ENCODE peak calls at places on chromosomes 13 and 19, in five cellular contexts. N is activated naive CD8-positive, alpha-beta T cell treated with anti-CD3 and anti-CD28 coated beads, Interleukin-2, amount 50 U/mL, for 24 hours; W is IMR-90; F is upper lobe of right lung; Y is endodermal cell. M is an unnamed sample.

GRCh38 chr19:43265664-43266025 is 3.7 kb downstream of the PSG9 start:
- DNase-seq in N (no peak), W (peak; percentile 11), F (no peak), Y (no peak), M (no peak)

GRCh38 chr13:68078457-68078856 is 848.3 kb upstream of the PCDH9 start:
- DNase-seq in N (no peak), W (no peak), F (no peak), Y (no peak), M (no peak)

GRCh38 chr13:44352202-44352601 is 21.4 kb upstream of the SERP2 start:
- DNase-seq in N (no peak), W (no peak), F (no peak), Y (no peak), M (no peak)

GRCh38 chr19:15159251-15159650 is 41.5 kb downstream of the NOTCH3 start:
- DNase-seq in N (no peak), W (peak; percentile 33), F (no peak), Y (no peak), M (no peak)

GRCh38 chr13:29428310-29428991 is 167.0 kb downstream of the SLC7A1 start:
- DNase-seq in N (no peak), W (no peak), F (no peak), Y (peak; percentile 89), M (no peak)

GRCh38 chr13:96650301-96650886 is 343.9 kb downstream of the OXGR1 start:
- DNase-seq in N (no peak), W (no peak), F (no peak), Y (no peak), M (no peak)

GRCh38 chr19:34343751-34344150 is 21.2 kb upstream of the GPI start:
- DNase-seq in N (no peak), W (no peak), F (no peak), Y (no peak), M (no peak)

GRCh38 chr19:17073869-17074627 is 1.2 kb downstream of the HAUS8 start:
- DNase-seq in N (no peak), W (peak; percentile 16), F (no peak), Y (peak; percentile 77), M (no peak)

GRCh38 chr19:43754312-43754561 is 525 bp downstream of the SMG9 start:
- DNase-seq in N (no peak), W (no peak), F (no peak), Y (no peak), M (no peak)

GRCh38 chr19:33191501-33191900 is 2.6 kb upstream of the LRP3 start:
- DNase-seq in N (no peak), W (no peak), F (peak; percentile 46), Y (peak; percentile 28), M (peak; percentile 54)

GRCh38 chr19:50564229-50565105 is 3.8 kb downstream of the LRRC4B start:
- DNase-seq in N (no peak), W (no peak), F (no peak), Y (peak; percentile 52), M (no peak)

GRCh38 chr13:91347996-91348905 is 764 bp downstream of the MIR17HG start:
- DNase-seq in N (peak; percentile 66), W (no peak), F (peak; percentile 83), Y (peak; percentile 56), M (peak; percentile 72)

GRCh38 chr19:15666883-15667282 is 6.0 kb upstream of the CYP4F12 start:
- DNase-seq in N (no peak), W (no peak), F (no peak), Y (no peak), M (no peak)

GRCh38 chr19:15476334-15476733 is 3.0 kb downstream of the PGLYRP2 start:
- DNase-seq in N (no peak), W (no peak), F (no peak), Y (no peak), M (peak; percentile 47)

GRCh38 chr19:42693760-42694350 is 46.4 kb downstream of the PSG3 start:
- DNase-seq in N (peak; percentile 8), W (peak; percentile 46), F (no peak), Y (peak; percentile 63), M (no peak)

GRCh38 chr13:46374710-46375109 is 12.3 kb downstream of the RUBCNL start:
- DNase-seq in N (no peak), W (no peak), F (no peak), Y (no peak), M (no peak)

GRCh38 chr19:38977445-38978314 is 2.1 kb upstream of the FBXO17 start:
- DNase-seq in N (peak; percentile 45), W (peak; percentile 50), F (no peak), Y (no peak), M (no peak)

GRCh38 chr19:49073514-49074378 is 1.2 kb upstream of the KCNA7 start:
- DNase-seq in N (no peak), W (no peak), F (no peak), Y (peak; percentile 80), M (no peak)

GRCh38 chr19:34241513-34242337 is 12.6 kb upstream of the GARRE1 start:
- DNase-seq in N (peak; percentile 23), W (no peak), F (peak; percentile 88), Y (peak; percentile 95), M (no peak)

GRCh38 chr13:104057851-104058250 is 991.6 kb upstream of the SLC10A2 start:
- DNase-seq in N (no peak), W (no peak), F (no peak), Y (no peak), M (no peak)

GRCh38 chr13:112690242-112690943 is 555 bp downstream of the ATP11A start:
- DNase-seq in N (peak; percentile 39), W (peak; percentile 44), F (peak; percentile 80), Y (peak; percentile 80), M (no peak)

GRCh38 chr13:111990362-111990761 is 76.6 kb upstream of the SOX1 start:
- DNase-seq in N (no peak), W (no peak), F (no peak), Y (no peak), M (no peak)

GRCh38 chr19:18053571-18054219 is 33.0 kb downstream of the IL12RB1 start:
- DNase-seq in N (no peak), W (peak; percentile 81), F (no peak), Y (no peak), M (no peak)

GRCh38 chr19:5563941-5564612 is 3.7 kb downstream of the TINCR start:
- DNase-seq in N (no peak), W (peak; percentile 37), F (no peak), Y (no peak), M (no peak)

GRCh38 chr19:42178791-42179500 is 38.5 kb downstream of the DEDD2 start:
- DNase-seq in N (no peak), W (no peak), F (no peak), Y (peak; percentile 83), M (no peak)

GRCh38 chr13:95335667-95336066 is 34.4 kb upstream of the ABCC4 start:
- DNase-seq in N (no peak), W (no peak), F (no peak), Y (no peak), M (no peak)

GRCh38 chr13:109625156-109625555 is 161.2 kb downstream of the IRS2 start:
- DNase-seq in N (no peak), W (no peak), F (no peak), Y (no peak), M (no peak)

GRCh38 chr13:28347456-28348371 is 147.2 kb downstream of the FLT1 start:
- DNase-seq in N (no peak), W (no peak), F (no peak), Y (no peak), M (no peak)

GRCh38 chr19:33481863-33482262 is 39.7 kb downstream of the PEPD start:
- DNase-seq in N (no peak), W (no peak), F (no peak), Y (no peak), M (no peak)

GRCh38 chr19:49132974-49133609 is 13.7 kb downstream of the PPFIA3 start:
- DNase-seq in N (no peak), W (no peak), F (peak; percentile 79), Y (peak; percentile 90), M (no peak)

GRCh38 chr13:35255241-35255640 is 221.2 kb downstream of the MAB21L1 start:
- DNase-seq in N (no peak), W (no peak), F (peak; percentile 47), Y (no peak), M (no peak)

GRCh38 chr19:47158879-47159509 is 28.4 kb downstream of the SAE1 start:
- DNase-seq in N (no peak), W (peak; percentile 15), F (no peak), Y (no peak), M (no peak)

GRCh38 chr13:72643339-72643989 is 84.0 kb downstream of the MZT1 start:
- DNase-seq in N (peak; percentile 67), W (peak; percentile 44), F (no peak), Y (peak; percentile 68), M (no peak)

GRCh38 chr19:39127812-39128510 is 2.4 kb downstream of the PAK4 start:
- DNase-seq in N (no peak), W (no peak), F (no peak), Y (no peak), M (no peak)

GRCh38 chr19:49335071-49335783 is at the start of gene CD37:
- DNase-seq in N (peak; percentile 58), W (no peak), F (peak; percentile 67), Y (peak; percentile 44), M (no peak)

GRCh38 chr19:1169921-1170885 is 3.9 kb downstream of the SBNO2 start:
- DNase-seq in N (no peak), W (peak; percentile 83), F (peak; percentile 69), Y (no peak), M (no peak)